ENCODE peak calls at places on chromosome 7, in four cellular contexts. O is HCEC 1CT, L is neuronal stem cell, Y is HTR-8/SVneo. I is an unnamed sample.

GRCh38 chr7:98216941-98217622 is 5.8 kb downstream of the BHLHA15 start:
- DNase-seq in L (no peak), O (no peak), Y (no peak), I (no peak)

GRCh38 chr7:129779602-129780256 is 168.2 kb downstream of the NRF1 start:
- DNase-seq in Y (peak), O (no peak), L (peak), I (peak)

GRCh38 chr7:1466524-1467271 is 7.4 kb upstream of the MICALL2 start:
- DNase-seq in L (no peak), Y (peak), O (no peak), I (peak)

GRCh38 chr7:70596575-70596891 is 535.4 kb upstream of the GALNT17 start:
- DNase-seq in O (no peak), L (no peak), Y (no peak), I (no peak)

GRCh38 chr7:2038876-2039728 is 193.6 kb downstream of the MAD1L1 start:
- DNase-seq in Y (no peak), L (no peak), O (no peak), I (no peak)

GRCh38 chr7:44279286-44279685 is 46.1 kb downstream of the CAMK2B start:
- DNase-seq in L (no peak), O (no peak), Y (no peak), I (no peak)

GRCh38 chr7:152435384-152436278 is at the start of gene KMT2C:
- DNase-seq in L (peak), Y (no peak), O (peak), I (peak)

GRCh38 chr7:136869991-136870798 is 1.7 kb downstream of the CHRM2 start:
- DNase-seq in O (peak), L (peak), Y (no peak), I (peak)

GRCh38 chr7:114922151-114922651 is 307 bp downstream of the MDFIC start:
- DNase-seq in Y (peak), O (peak), L (peak), I (peak)

GRCh38 chr7:44196450-44196872 is 4.3 kb upstream of the YKT6 start:
- DNase-seq in O (peak), Y (peak), L (peak), I (peak)

GRCh38 chr7:91784469-91784868 is 96.0 kb downstream of the MTERF1 start:
- DNase-seq in Y (peak), L (no peak), O (peak), I (peak)

GRCh38 chr7:20560325-20561180 is 54.9 kb upstream of the ABCB5 start:
- DNase-seq in Y (no peak), O (no peak), L (no peak), I (no peak)

GRCh38 chr7:110001254-110001938 is 1089.5 kb upstream of the LRRN3 start:
- DNase-seq in L (no peak), O (no peak), Y (no peak), I (no peak)

GRCh38 chr7:44272456-44272855 is 52.9 kb downstream of the CAMK2B start:
- DNase-seq in O (no peak), L (no peak), Y (no peak), I (no peak)

GRCh38 chr7:150989456-150989855 is 1.4 kb upstream of the NOS3 start:
- DNase-seq in Y (no peak), L (no peak), O (no peak), I (no peak)

GRCh38 chr7:134730359-134730758 is 49.1 kb upstream of the CALD1 start:
- DNase-seq in O (peak), L (no peak), Y (no peak), I (peak)

GRCh38 chr7:100013328-100013676 is 2.1 kb upstream of the ZKSCAN1 start:
- DNase-seq in O (no peak), L (no peak), Y (no peak), I (no peak)

GRCh38 chr7:128880791-128881457 is 18.3 kb downstream of the ATP6V1F start:
- DNase-seq in O (no peak), L (no peak), Y (no peak), I (no peak)

GRCh38 chr7:158586499-158587191 is 978 bp downstream of the PTPRN2 start:
- DNase-seq in O (no peak), L (no peak), Y (no peak), I (no peak)

GRCh38 chr7:43164757-43165156 is 52.3 kb downstream of the HECW1 start:
- DNase-seq in Y (peak), O (peak), L (no peak), I (peak)

GRCh38 chr7:20470082-20470481 is 139.4 kb downstream of the ITGB8 start:
- DNase-seq in Y (no peak), L (no peak), O (no peak), I (no peak)

GRCh38 chr7:108570146-108570755 is 577 bp downstream of the DNAJB9 start:
- DNase-seq in O (peak), Y (no peak), L (no peak), I (peak)

GRCh38 chr7:104625956-104626355 is 297.6 kb downstream of the LHFPL3 start:
- DNase-seq in O (peak), L (no peak), Y (no peak), I (peak)

GRCh38 chr7:152464312-152465117 is 28.7 kb upstream of the KMT2C start:
- DNase-seq in Y (peak), O (peak), L (peak), I (peak)

GRCh38 chr7:19369806-19370205 is 224.6 kb upstream of the FERD3L start:
- DNase-seq in Y (no peak), L (no peak), O (no peak), I (no peak)

GRCh38 chr7:159115601-159116501 is 28.8 kb downstream of the VIPR2 start:
- DNase-seq in O (no peak), L (no peak), Y (no peak), I (no peak)

GRCh38 chr7:34837826-34838225 is 179.8 kb downstream of the NPSR1 start:
- DNase-seq in O (no peak), L (no peak), Y (no peak), I (peak)

GRCh38 chr7:5370454-5371353 is 52.9 kb downstream of the TNRC18 start:
- DNase-seq in O (no peak), Y (no peak), L (no peak), I (no peak)

GRCh38 chr7:37535841-37536240 is 87.2 kb upstream of the ELMO1 start:
- DNase-seq in L (no peak), O (no peak), Y (no peak), I (no peak)

GRCh38 chr7:100602889-100603696 is 930 bp downstream of the PCOLCE start:
- DNase-seq in L (no peak), O (peak), Y (peak), I (peak)

GRCh38 chr7:101869026-101869900 is 51.8 kb downstream of the CUX1 start:
- DNase-seq in Y (no peak), L (no peak), O (no peak), I (no peak)

GRCh38 chr7:101166909-101167644 is 1.7 kb upstream of the VGF start:
- DNase-seq in O (no peak), Y (no peak), L (no peak), I (no peak)

GRCh38 chr7:102093599-102094001 is 193.1 kb upstream of the SH2B2 start:
- DNase-seq in O (no peak), Y (no peak), L (no peak), I (no peak)

GRCh38 chr7:129657363-129657762 is 45.8 kb downstream of the NRF1 start:
- DNase-seq in O (no peak), Y (no peak), L (no peak), I (no peak)

I was measured in EL.